ENCODE peak calls at places on chromosome 17, in four cellular contexts. X, O, H and N are unnamed samples. For H3K4me1, the result is how much of the 10 kb centered on the place peaks cover.

GRCh38 chr17:31792007-31792585 is 66.9 kb downstream of the COPRS start:
- DNase-seq in X (no peak), O (no peak), H (no peak), N (no peak)

GRCh38 chr17:16425698-16426659 is 10.6 kb downstream of the TRPV2 start:
- DNase-seq in X (no peak), O (no peak), H (no peak), N (peak)

GRCh38 chr17:8125196-8125946 is 1.5 kb upstream of the HES7 start:
- DNase-seq in X (peak), O (peak), H (peak), N (peak)

GRCh38 chr17:78862073-78863023 is 21.7 kb upstream of the USP36 start:
- DNase-seq in X (peak), O (no peak), H (no peak), N (peak)

GRCh38 chr17:17511971-17512858 is 16.0 kb upstream of the RASD1 start:
- DNase-seq in X (peak), O (no peak), H (peak), N (no peak)

GRCh38 chr17:58995247-58995940 is 111.3 kb downstream of the TRIM37 start:
- DNase-seq in X (no peak), O (no peak), H (no peak), N (no peak)

GRCh38 chr17:76640550-76641380 is 2.8 kb downstream of the ST6GALNAC1 start:
- DNase-seq in X (no peak), O (no peak), H (no peak), N (no peak)

GRCh38 chr17:9669551-9670008 is 24.3 kb downstream of the USP43 start:
- DNase-seq in X (no peak), O (no peak), H (no peak), N (no peak)

GRCh38 chr17:26807024-26807423 is 486.9 kb upstream of the WSB1 start:
- DNase-seq in X (no peak), O (no peak), H (no peak), N (no peak)

GRCh38 chr17:29111816-29112499 is 68.2 kb downstream of the MYO18A start:
- DNase-seq in X (peak), O (peak), H (peak), N (peak)

GRCh38 chr17:82444941-82445521 is 5.5 kb downstream of the CYBC1 start:
- DNase-seq in X (peak), O (no peak), H (peak), N (peak)

GRCh38 chr17:77356109-77356689 is 215.4 kb downstream of the SEC14L1 start:
- DNase-seq in X (peak), O (no peak), H (no peak), N (peak)

GRCh38 chr17:45309400-45309799 is 7.4 kb downstream of the MAP3K14 start:
- DNase-seq in X (no peak), O (no peak), H (no peak), N (no peak)

GRCh38 chr17:17064322-17064721 is 22.1 kb downstream of the MPRIP start:
- DNase-seq in X (peak), O (no peak), H (no peak), N (peak)

GRCh38 chr17:34981538-34982241 is 1.4 kb downstream of the LIG3 start:
- DNase-seq in X (no peak), O (no peak), H (no peak), N (no peak)

GRCh38 chr17:81391964-81392908 is 3.0 kb upstream of the BAHCC1 start:
- DNase-seq in X (peak), O (no peak), H (peak), N (no peak)

GRCh38 chr17:39949028-39949427 is 13.8 kb upstream of the GSDMA start:
- DNase-seq in X (no peak), O (no peak), H (no peak), N (no peak)
- H3K4me1 ChIP-seq in X (under half), O (under half), H (under half), N (under half)

GRCh38 chr17:74752822-74753401 is 4.5 kb downstream of the NHERF1 start:
- DNase-seq in X (no peak), O (no peak), H (no peak), N (no peak)
- H3K27ac ChIP-seq in X (no peak), O (peak), H (peak), N (peak)

GRCh38 chr17:37754363-37754762 is 9.5 kb upstream of the HNF1B start:
- DNase-seq in X (no peak), O (no peak), H (no peak), N (no peak)

GRCh38 chr17:37752482-37752881 is 7.6 kb upstream of the HNF1B start:
- DNase-seq in X (no peak), O (no peak), H (no peak), N (no peak)

GRCh38 chr17:37746617-37747016 is 1.8 kb upstream of the HNF1B start:
- DNase-seq in X (no peak), O (no peak), H (no peak), N (no peak)

GRCh38 chr17:37747222-37747621 is 2.4 kb upstream of the HNF1B start:
- DNase-seq in X (no peak), O (no peak), H (no peak), N (no peak)

DNA sequence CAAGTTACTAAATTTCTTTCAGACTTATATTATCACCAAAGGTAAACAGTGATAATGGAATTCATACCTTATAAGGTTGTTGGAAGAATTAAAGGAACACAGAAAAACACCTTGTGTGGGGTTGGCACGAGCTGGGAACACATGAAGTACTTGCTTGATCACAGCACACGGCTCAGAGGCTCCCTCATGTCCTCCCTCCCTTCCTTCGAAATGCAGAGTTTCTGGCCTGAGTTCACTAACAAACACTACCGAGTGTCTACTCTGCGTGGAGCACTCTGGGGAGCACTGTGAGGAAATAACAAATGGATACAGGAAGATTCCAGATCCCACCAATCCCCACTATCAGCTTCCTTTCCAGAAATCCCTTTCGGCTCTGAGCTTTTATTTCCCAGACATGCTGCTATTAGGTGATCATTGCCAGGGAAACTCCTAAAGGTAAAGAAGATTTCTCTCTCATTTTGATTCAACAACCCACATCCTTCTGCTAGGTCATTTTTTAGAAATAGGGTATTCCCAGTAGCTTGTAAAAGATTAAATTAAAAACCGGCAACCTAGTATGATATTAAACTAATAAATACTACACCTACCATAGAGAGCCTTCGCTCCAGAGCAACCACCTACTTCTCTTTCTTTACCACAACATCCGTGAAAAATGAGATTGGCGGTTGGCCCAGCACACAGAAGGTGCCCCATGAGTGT is 6.1 kb upstream of the HNF1B start:
- DNase-seq in X (no peak), O (no peak), H (no peak), N (no peak)
- H3K4me1 ChIP-seq in X (under half), O (under half), H (under half), N (under half)

GRCh38 chr17:68535903-68536302 is 23.7 kb downstream of the PRKAR1A start:
- DNase-seq in X (no peak), O (no peak), H (no peak), N (no peak)
- H3K27ac ChIP-seq in X (no peak), O (no peak), H (no peak), N (no peak)

DNA sequence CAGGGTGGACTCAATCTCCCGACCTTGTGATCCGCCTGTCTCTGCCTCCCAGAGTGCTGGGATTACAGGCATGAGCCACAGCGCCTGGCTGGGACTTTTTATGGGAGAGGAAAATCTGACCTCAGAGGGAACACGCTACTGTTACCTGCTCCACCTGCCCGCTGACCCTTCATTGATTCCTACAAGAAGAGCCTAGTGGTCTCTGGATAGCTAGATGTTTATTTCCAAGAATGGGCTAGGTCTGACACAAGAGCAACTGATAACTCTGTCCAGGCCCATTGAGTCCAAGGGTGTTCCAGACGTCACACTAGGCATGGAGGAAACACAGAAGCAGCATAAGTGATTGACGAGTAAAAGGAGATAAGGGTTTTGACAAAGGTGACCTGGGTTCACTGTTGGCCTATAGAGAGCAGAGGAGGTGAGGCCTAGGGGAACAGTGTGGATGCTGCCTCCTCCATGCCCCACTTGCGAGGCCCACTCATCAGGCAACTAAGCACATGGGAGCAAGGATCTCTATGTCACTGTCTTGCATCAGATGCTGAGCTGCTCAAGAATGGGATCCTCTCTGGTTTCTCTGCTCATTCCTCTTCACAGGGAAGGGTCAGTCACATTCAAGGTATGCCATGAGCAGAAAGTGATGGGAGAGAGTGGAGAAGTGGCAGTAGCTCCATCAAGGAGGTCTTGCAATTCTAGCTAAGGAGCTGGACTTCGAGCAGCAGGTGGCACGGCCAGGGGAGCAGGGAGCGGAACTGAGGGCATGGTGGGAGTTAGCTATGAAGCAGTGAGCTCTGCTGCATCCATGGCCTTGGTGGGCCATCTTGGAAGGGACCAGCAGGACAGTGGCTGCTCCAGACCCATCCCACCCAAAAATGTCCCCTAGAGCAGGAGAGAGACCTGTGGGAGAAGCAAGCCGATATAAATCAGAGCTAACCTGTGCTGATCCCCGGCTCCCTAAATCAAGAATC is 145.2 kb downstream of the WSCD1 start:
- DNase-seq in X (no peak), O (no peak), H (no peak), N (no peak)
- H3K4me1 ChIP-seq in X (under half), O (under half), H (under half), N (under half)

DNA sequence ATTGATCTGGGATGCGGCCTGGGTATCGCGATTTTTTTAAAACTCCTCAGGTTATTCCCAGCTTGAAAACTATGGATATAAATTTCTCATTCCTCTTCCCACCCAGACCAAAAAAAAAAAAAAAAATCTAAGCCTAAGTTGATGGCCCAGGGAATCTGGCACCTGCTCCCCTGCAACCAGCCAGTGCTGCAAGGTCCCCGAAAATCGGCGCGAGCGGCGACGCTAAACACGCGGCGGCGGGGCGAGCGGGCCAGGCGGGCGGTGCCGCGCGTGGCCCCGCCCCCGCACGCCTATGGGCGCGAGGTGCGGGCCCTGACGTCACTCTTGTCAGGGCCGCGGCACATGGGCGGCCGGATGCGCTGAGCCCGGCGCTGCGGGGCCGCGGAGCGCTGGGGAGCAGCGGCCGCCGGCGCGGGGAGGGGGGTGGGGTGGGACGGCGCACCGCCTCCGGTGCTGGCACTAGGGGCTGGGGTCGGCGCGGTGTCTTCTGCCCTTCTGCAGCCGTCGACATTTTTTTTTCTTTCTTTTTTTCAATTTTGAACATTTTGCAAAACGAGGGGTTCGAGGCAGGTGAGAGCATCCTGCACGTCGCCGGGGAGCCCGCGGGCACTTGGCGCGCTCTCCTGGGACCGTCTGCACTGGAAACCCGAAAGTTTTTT is at the start of gene HLF:
- DNase-seq in X (peak), O (peak), H (peak), N (peak)
- H3K27ac ChIP-seq in X (peak), O (peak), H (peak), N (no peak)